ENCODE peak calls at places on chromosomes 6 and 20, in four cellular contexts. C is K562, R is HepG2, I is GM12878. X is an unnamed sample.

GRCh38 chr20:4511776-4512175 is 209.9 kb upstream of the PRND start:
- DNase-seq in C (no peak), R (no peak), I (no peak), X (no peak)

GRCh38 chr6:138724015-138724414 is 49.6 kb upstream of the CCDC28A start:
- DNase-seq in C (no peak), R (peak), I (no peak), X (no peak)

GRCh38 chr20:10540636-10541493 is 105.8 kb downstream of the SLX4IP start:
- DNase-seq in C (no peak), R (peak), I (no peak), X (no peak)

GRCh38 chr20:63945031-63945658 is 11.1 kb downstream of the UCKL1 start:
- DNase-seq in C (no peak), R (no peak), I (no peak), X (no peak)

GRCh38 chr6:158663465-158664167 is 13.8 kb downstream of the SYTL3 start:
- DNase-seq in C (no peak), R (no peak), I (no peak), X (no peak)

GRCh38 chr20:56956536-56956935 is 309.9 kb downstream of the BMP7 start:
- DNase-seq in C (no peak), R (no peak), I (no peak), X (no peak)

GRCh38 chr20:47659904-47660601 is 125.2 kb downstream of the SULF2 start:
- DNase-seq in C (peak), R (peak), I (no peak), X (no peak)

GRCh38 chr6:166464068-166464410 is 81.3 kb upstream of the MPC1 start:
- DNase-seq in C (no peak), R (no peak), I (no peak), X (no peak)

GRCh38 chr6:90687751-90688380 is 101.0 kb upstream of the MAP3K7 start:
- DNase-seq in C (no peak), R (no peak), I (no peak), X (no peak)

GRCh38 chr20:64164123-64164836 is at the start of gene MYT1:
- DNase-seq in C (no peak), R (no peak), I (no peak), X (no peak)

GRCh38 chr6:151284012-151284411 is 44.2 kb downstream of the AKAP12 start:
- DNase-seq in C (no peak), R (no peak), I (no peak), X (no peak)

GRCh38 chr6:124099520-124099919 is 295.9 kb downstream of the NKAIN2 start:
- DNase-seq in C (no peak), R (no peak), I (no peak), X (no peak)

GRCh38 chr6:33384581-33385020 is 7.0 kb upstream of the KIFC1 start:
- DNase-seq in C (peak), R (no peak), I (no peak), X (peak)

GRCh38 chr6:32148289-32148688 is 3.5 kb downstream of the PRRT1 start:
- DNase-seq in C (no peak), R (no peak), I (no peak), X (no peak)

GRCh38 chr6:9101920-9102319 is 666.6 kb upstream of the SLC35B3 start:
- DNase-seq in C (no peak), R (no peak), I (no peak), X (no peak)

GRCh38 chr20:24773751-24774201 is 175.3 kb upstream of the CST7 start:
- DNase-seq in C (no peak), R (no peak), I (peak), X (no peak)

GRCh38 chr6:138321934-138322333 is 55.8 kb upstream of the SMIM28 start:
- DNase-seq in C (no peak), R (no peak), I (no peak), X (no peak)

GRCh38 chr6:42047220-42047590 is 3.1 kb upstream of the TAF8 start:
- DNase-seq in C (no peak), R (no peak), I (no peak), X (no peak)

GRCh38 chr6:10999994-11000393 is 44.1 kb downstream of the ELOVL2 start:
- DNase-seq in C (no peak), R (no peak), I (no peak), X (no peak)

GRCh38 chr20:53738945-53739798 is 145.5 kb upstream of the ZNF217 start:
- DNase-seq in C (peak), R (no peak), I (no peak), X (no peak)

GRCh38 chr6:112245511-112246203 is 8.7 kb downstream of the LAMA4 start:
- DNase-seq in C (no peak), R (no peak), I (no peak), X (no peak)

GRCh38 chr6:44045672-44046015 is 81.6 kb downstream of the MRPL14 start:
- DNase-seq in C (no peak), R (no peak), I (no peak), X (no peak)

GRCh38 chr6:44044940-44045671 is 82.1 kb downstream of the MRPL14 start:
- DNase-seq in C (no peak), R (no peak), I (no peak), X (no peak)

GRCh38 chr6:44043479-44044153 is 83.6 kb downstream of the MRPL14 start:
- DNase-seq in C (peak), R (no peak), I (no peak), X (no peak)

GRCh38 chr6:44043036-44043478 is 84.2 kb downstream of the MRPL14 start:
- DNase-seq in C (no peak), R (peak), I (no peak), X (no peak)

GRCh38 chr6:44044154-44044539 is 83.1 kb downstream of the MRPL14 start:
- DNase-seq in C (peak), R (peak), I (no peak), X (no peak)
- TF ChIP-seq TARDBP in C (no peak), R (no peak), I (no peak), X (no peak)

GRCh38 chr6:154682633-154683125 is 50.5 kb upstream of the SCAF8 start:
- DNase-seq in C (no peak), R (no peak), I (no peak), X (no peak)

GRCh38 chr6:154690857-154691256 is 42.4 kb upstream of the SCAF8 start:
- DNase-seq in C (no peak), R (no peak), I (no peak), X (no peak)

GRCh38 chr6:154683756-154684523 is 49.3 kb upstream of the SCAF8 start:
- DNase-seq in C (no peak), R (no peak), I (peak), X (no peak)

GRCh38 chr6:154689654-154690053 is 43.6 kb upstream of the SCAF8 start:
- DNase-seq in C (no peak), R (no peak), I (no peak), X (no peak)

GRCh38 chr6:154686162-154686561 is 47.1 kb upstream of the SCAF8 start:
- DNase-seq in C (no peak), R (no peak), I (no peak), X (no peak)
- TF ChIP-seq TARDBP in C (no peak), R (no peak), I (no peak), X (no peak)

DNA sequence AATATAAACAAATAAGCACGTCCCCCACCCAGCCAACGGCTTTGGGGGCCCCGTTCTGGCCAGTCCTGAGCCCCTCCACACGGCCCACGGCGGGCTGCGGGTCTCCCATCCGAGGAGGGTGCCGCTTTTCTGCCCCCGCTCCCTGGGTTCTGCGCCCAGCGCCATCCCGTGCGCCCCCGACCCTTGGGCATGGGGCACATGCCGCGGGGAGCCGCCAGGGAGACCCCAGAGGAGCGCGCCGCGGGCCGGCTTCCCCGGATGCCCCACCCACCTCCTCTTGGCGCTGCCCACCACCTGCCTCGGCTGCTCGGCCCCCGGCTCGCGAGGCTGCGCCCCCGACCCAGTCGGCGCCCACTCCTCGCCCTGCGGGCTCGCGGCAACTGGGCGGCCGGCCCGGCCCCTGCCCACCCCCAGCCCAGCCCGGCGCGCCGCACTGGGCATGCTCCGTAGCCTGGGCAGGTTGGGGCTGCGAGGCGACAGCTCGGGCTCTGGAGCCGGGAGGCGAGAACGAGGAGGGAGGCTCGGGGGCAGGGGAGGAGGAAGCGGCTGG is 580 bp upstream of the PLCB4 start:
- DNase-seq in C (no peak), R (no peak), I (no peak), X (peak)
- TF ChIP-seq TARDBP in C (no peak), R (no peak), I (no peak), X (no peak)

GRCh38 chr6:13445005-13445743 is 42.2 kb downstream of the GFOD1 start:
- DNase-seq in C (peak), R (no peak), I (no peak), X (peak)
- TF ChIP-seq TARDBP in C (no peak), R (no peak), I (no peak), X (no peak)

GRCh38 chr6:162443101-162443500 is 284.5 kb downstream of the PRKN start:
- DNase-seq in C (no peak), R (no peak), I (no peak), X (no peak)
- TF ChIP-seq TARDBP in C (no peak), R (no peak), I (no peak), X (no peak)

GRCh38 chr6:145015739-145016558 is 719.4 kb downstream of the EPM2A start:
- DNase-seq in C (no peak), R (no peak), I (peak), X (no peak)

GRCh38 chr6:145017051-145017450 is 718.3 kb downstream of the EPM2A start:
- DNase-seq in C (no peak), R (no peak), I (no peak), X (no peak)

GRCh38 chr6:145008715-145009114 is 723.6 kb downstream of the UTRN start:
- DNase-seq in C (no peak), R (no peak), I (no peak), X (no peak)

GRCh38 chr6:145009691-145010090 is 724.6 kb downstream of the UTRN start:
- DNase-seq in C (no peak), R (no peak), I (no peak), X (no peak)

GRCh38 chr6:145012039-145012662 is 723.2 kb downstream of the EPM2A start:
- DNase-seq in C (no peak), R (no peak), I (no peak), X (no peak)
- TF ChIP-seq TARDBP in C (no peak), R (no peak), I (no peak), X (no peak)

DNA sequence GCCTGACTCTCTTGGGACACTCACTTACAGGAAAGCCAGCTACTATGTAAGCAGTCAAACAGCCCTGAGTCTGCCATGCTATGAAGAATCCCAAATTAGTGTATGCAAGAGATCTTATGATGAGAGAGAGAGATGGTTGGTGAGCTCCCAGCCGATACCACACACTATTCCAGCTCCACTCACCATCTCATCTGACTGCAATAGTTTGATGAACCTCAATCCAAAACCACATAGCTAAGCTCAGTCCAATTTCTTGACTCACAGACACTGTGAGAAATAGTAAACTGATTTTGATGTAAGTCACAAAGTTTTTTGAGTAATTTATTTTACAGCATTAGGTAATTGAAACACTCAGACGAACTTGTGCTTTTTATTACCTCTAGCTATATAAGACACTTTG is 441.4 kb downstream of the COL12A1 start:
- DNase-seq in C (no peak), R (no peak), I (no peak), X (no peak)
- TF ChIP-seq TARDBP in C (no peak), R (no peak), I (no peak), X (no peak)

GRCh38 chr6:83071707-83072106 is 4.2 kb downstream of the DOP1A start:
- DNase-seq in C (no peak), R (no peak), I (no peak), X (no peak)

GRCh38 chr6:83073620-83074019 is 6.1 kb downstream of the DOP1A start:
- DNase-seq in C (no peak), R (no peak), I (no peak), X (no peak)

GRCh38 chr6:83069633-83070032 is 2.2 kb downstream of the DOP1A start:
- DNase-seq in C (no peak), R (no peak), I (no peak), X (no peak)

GRCh38 chr6:83068628-83069027 is 1.2 kb downstream of the DOP1A start:
- DNase-seq in C (no peak), R (no peak), I (no peak), X (no peak)

GRCh38 chr6:83071023-83071422 is 3.6 kb downstream of the DOP1A start:
- DNase-seq in C (no peak), R (no peak), I (peak), X (no peak)
- TF ChIP-seq TARDBP in C (no peak), R (no peak), I (no peak), X (no peak)

GRCh38 chr6:25337004-25337403 is 57.8 kb downstream of the CARMIL1 start:
- DNase-seq in C (no peak), R (no peak), I (no peak), X (no peak)

GRCh38 chr6:25332165-25332564 is 53.0 kb downstream of the CARMIL1 start:
- DNase-seq in C (no peak), R (no peak), I (no peak), X (no peak)

GRCh38 chr6:25332671-25333071 is 53.5 kb downstream of the CARMIL1 start:
- DNase-seq in C (no peak), R (no peak), I (no peak), X (no peak)

GRCh38 chr6:25333471-25333870 is 54.3 kb downstream of the CARMIL1 start:
- DNase-seq in C (no peak), R (no peak), I (no peak), X (no peak)

GRCh38 chr6:25334793-25335192 is 55.6 kb downstream of the CARMIL1 start:
- DNase-seq in C (no peak), R (no peak), I (no peak), X (no peak)
- TF ChIP-seq TARDBP in C (no peak), R (no peak), I (no peak), X (no peak)

X was measured in HEK293T.